ENCODE peak calls at places on chromosomes 4 and X, in nine cellular contexts. One of them, this sample, is unnamed.

GRCh38 chr4:159027535-159027934 is 75.3 kb upstream of the RAPGEF2 start:
- DNase-seq in EL: peak
- DNase-seq in right lobe of liver: no peak
- DNase-seq in AG08395: no peak
- DNase-seq in IMR-90: peak
- DNase-seq in MCF 10A: no peak
- DNase-seq in posterior cingulate gyrus: no peak
- DNase-seq in AG04449: no peak
- DNase-seq in NCI-H2029 treated with DMSO at 0.1 percent for 48 hours: no peak
- DNase-seq in this sample: no peak

GRCh38 chr4:139242511-139243051 is 37.4 kb downstream of the MGARP start:
- DNase-seq in EL: peak
- DNase-seq in right lobe of liver: no peak
- DNase-seq in AG08395: peak
- DNase-seq in IMR-90: peak
- DNase-seq in MCF 10A: peak
- DNase-seq in posterior cingulate gyrus: no peak
- DNase-seq in AG04449: peak
- DNase-seq in NCI-H2029 treated with DMSO at 0.1 percent for 48 hours: peak
- DNase-seq in this sample: peak

GRCh38 chr4:73593631-73594241 is 26.5 kb downstream of the RASSF6 start:
- DNase-seq in EL: peak
- DNase-seq in right lobe of liver: no peak
- DNase-seq in AG08395: no peak
- DNase-seq in IMR-90: peak
- DNase-seq in MCF 10A: peak
- DNase-seq in posterior cingulate gyrus: no peak
- DNase-seq in AG04449: no peak
- DNase-seq in NCI-H2029 treated with DMSO at 0.1 percent for 48 hours: no peak
- DNase-seq in this sample: peak

GRCh38 chrX:44903107-44903506 is 30.1 kb downstream of the KDM6A start:
- DNase-seq in EL: peak
- DNase-seq in right lobe of liver: no peak
- DNase-seq in AG08395: peak
- DNase-seq in IMR-90: peak
- DNase-seq in MCF 10A: peak
- DNase-seq in posterior cingulate gyrus: no peak
- DNase-seq in AG04449: peak
- DNase-seq in NCI-H2029 treated with DMSO at 0.1 percent for 48 hours: no peak
- DNase-seq in this sample: peak

GRCh38 chr4:158314756-158315487 is 104.6 kb downstream of the TMEM144 start:
- DNase-seq in EL: peak
- DNase-seq in right lobe of liver: no peak
- DNase-seq in AG08395: peak
- DNase-seq in IMR-90: peak
- DNase-seq in MCF 10A: peak
- DNase-seq in posterior cingulate gyrus: no peak
- DNase-seq in AG04449: peak
- DNase-seq in NCI-H2029 treated with DMSO at 0.1 percent for 48 hours: no peak
- DNase-seq in this sample: peak

GRCh38 chr4:75512336-75513211 is 1.6 kb downstream of the RCHY1 start:
- DNase-seq in EL: peak
- DNase-seq in right lobe of liver: no peak
- DNase-seq in AG08395: peak
- DNase-seq in IMR-90: peak
- DNase-seq in MCF 10A: peak
- DNase-seq in posterior cingulate gyrus: no peak
- DNase-seq in AG04449: no peak
- DNase-seq in NCI-H2029 treated with DMSO at 0.1 percent for 48 hours: no peak
- DNase-seq in this sample: no peak

GRCh38 chrX:106286053-106286650 is 118.0 kb downstream of the PWWP3B start:
- DNase-seq in EL: no peak
- DNase-seq in right lobe of liver: no peak
- DNase-seq in AG08395: peak
- DNase-seq in IMR-90: no peak
- DNase-seq in MCF 10A: peak
- DNase-seq in posterior cingulate gyrus: no peak
- DNase-seq in AG04449: no peak
- DNase-seq in NCI-H2029 treated with DMSO at 0.1 percent for 48 hours: no peak
- DNase-seq in this sample: peak

GRCh38 chr4:1629704-1630093 is 54.4 kb downstream of the FAM53A start:
- DNase-seq in EL: no peak
- DNase-seq in right lobe of liver: no peak
- DNase-seq in AG08395: no peak
- DNase-seq in IMR-90: no peak
- DNase-seq in MCF 10A: no peak
- DNase-seq in posterior cingulate gyrus: no peak
- DNase-seq in AG04449: no peak
- DNase-seq in NCI-H2029 treated with DMSO at 0.1 percent for 48 hours: no peak
- DNase-seq in this sample: no peak

GRCh38 chrX:126770179-126770578 is 49.4 kb upstream of the PRR32 start:
- DNase-seq in EL: no peak
- DNase-seq in right lobe of liver: no peak
- DNase-seq in AG08395: no peak
- DNase-seq in IMR-90: no peak
- DNase-seq in MCF 10A: peak
- DNase-seq in posterior cingulate gyrus: no peak
- DNase-seq in AG04449: no peak
- DNase-seq in NCI-H2029 treated with DMSO at 0.1 percent for 48 hours: peak
- DNase-seq in this sample: no peak

GRCh38 chrX:112644713-112645112 is 35.0 kb downstream of the LHFPL1 start:
- DNase-seq in EL: no peak
- DNase-seq in right lobe of liver: no peak
- DNase-seq in AG08395: no peak
- DNase-seq in IMR-90: no peak
- DNase-seq in MCF 10A: no peak
- DNase-seq in posterior cingulate gyrus: no peak
- DNase-seq in AG04449: no peak
- DNase-seq in NCI-H2029 treated with DMSO at 0.1 percent for 48 hours: no peak
- DNase-seq in this sample: no peak

GRCh38 chr4:182575225-182575624 is 332.0 kb downstream of the TENM3 start:
- DNase-seq in EL: no peak
- DNase-seq in right lobe of liver: no peak
- DNase-seq in AG08395: no peak
- DNase-seq in IMR-90: no peak
- DNase-seq in MCF 10A: no peak
- DNase-seq in posterior cingulate gyrus: no peak
- DNase-seq in AG04449: no peak
- DNase-seq in NCI-H2029 treated with DMSO at 0.1 percent for 48 hours: no peak
- DNase-seq in this sample: no peak

GRCh38 chr4:181688886-181689285 is 554.3 kb upstream of the TENM3 start:
- DNase-seq in EL: peak
- DNase-seq in right lobe of liver: no peak
- DNase-seq in AG08395: no peak
- DNase-seq in IMR-90: peak
- DNase-seq in MCF 10A: no peak
- DNase-seq in posterior cingulate gyrus: no peak
- DNase-seq in AG04449: no peak
- DNase-seq in NCI-H2029 treated with DMSO at 0.1 percent for 48 hours: no peak
- DNase-seq in this sample: peak

GRCh38 chr4:111991797-111992196 is 153.5 kb upstream of the FAM241A start:
- DNase-seq in EL: peak
- DNase-seq in right lobe of liver: no peak
- DNase-seq in AG08395: peak
- DNase-seq in IMR-90: peak
- DNase-seq in MCF 10A: peak
- DNase-seq in posterior cingulate gyrus: no peak
- DNase-seq in AG04449: no peak
- DNase-seq in NCI-H2029 treated with DMSO at 0.1 percent for 48 hours: no peak
- DNase-seq in this sample: peak

GRCh38 chrX:28273751-28274150 is 292.5 kb upstream of the DCAF8L1 start:
- DNase-seq in EL: no peak
- DNase-seq in right lobe of liver: no peak
- DNase-seq in AG08395: no peak
- DNase-seq in IMR-90: no peak
- DNase-seq in MCF 10A: no peak
- DNase-seq in posterior cingulate gyrus: no peak
- DNase-seq in AG04449: no peak
- DNase-seq in NCI-H2029 treated with DMSO at 0.1 percent for 48 hours: no peak
- DNase-seq in this sample: no peak

GRCh38 chrX:49257846-49258748 is 6.4 kb downstream of the FOXP3 start:
- DNase-seq in EL: no peak
- DNase-seq in right lobe of liver: no peak
- DNase-seq in AG08395: no peak
- DNase-seq in IMR-90: no peak
- DNase-seq in MCF 10A: no peak
- DNase-seq in posterior cingulate gyrus: no peak
- DNase-seq in AG04449: no peak
- DNase-seq in NCI-H2029 treated with DMSO at 0.1 percent for 48 hours: no peak
- DNase-seq in this sample: no peak

GRCh38 chrX:111719426-111720210 is 38.6 kb downstream of the ALG13 start:
- DNase-seq in EL: no peak
- DNase-seq in right lobe of liver: no peak
- DNase-seq in AG08395: no peak
- DNase-seq in IMR-90: peak
- DNase-seq in MCF 10A: peak
- DNase-seq in posterior cingulate gyrus: no peak
- DNase-seq in AG04449: peak
- DNase-seq in NCI-H2029 treated with DMSO at 0.1 percent for 48 hours: peak
- DNase-seq in this sample: peak

GRCh38 chr4:122548886-122549630 is 71.8 kb downstream of the IL21 start:
- DNase-seq in EL: no peak
- DNase-seq in right lobe of liver: no peak
- DNase-seq in AG08395: no peak
- DNase-seq in IMR-90: no peak
- DNase-seq in MCF 10A: no peak
- DNase-seq in posterior cingulate gyrus: no peak
- DNase-seq in AG04449: no peak
- DNase-seq in NCI-H2029 treated with DMSO at 0.1 percent for 48 hours: no peak
- DNase-seq in this sample: no peak

This sample was measured in brain microvascular endothelial cell.